ENCODE peak calls at places on chromosomes 12 and 14, in eight cellular contexts. L is GM06990, X is NCI-H524, Y is EL, U is Calu3, Q is pons, C is body of pancreas, E is NCI-H1930. W is an unnamed sample.

GRCh38 chr12:81095470-81096232 is 17.8 kb downstream of the ACSS3 start:
- DNase-seq in L (no peak), X (no peak), Y (peak; percentile 27), U (no peak), Q (peak; percentile 14), C (no peak), E (no peak), W (no peak)

GRCh38 chr12:50925342-50925651 is 27.0 kb upstream of the HIGD1C start:
- DNase-seq in L (no peak), X (no peak), Y (no peak), U (no peak), Q (no peak), C (no peak), E (no peak), W (no peak)

GRCh38 chr12:127429556-127429955 is 837.4 kb upstream of the TMEM132C start:
- DNase-seq in L (no peak), X (no peak), Y (no peak), U (no peak), Q (no peak), C (no peak), E (no peak), W (no peak)

GRCh38 chr14:99412122-99413061 is 68.3 kb downstream of the SETD3 start:
- DNase-seq in L (no peak), X (no peak), Y (no peak), U (peak; percentile 22), Q (no peak), C (no peak), E (no peak), W (no peak)

GRCh38 chr14:97707603-97708002 is 910.4 kb downstream of the VRK1 start:
- DNase-seq in L (peak; percentile 50), X (peak; percentile 67), Y (no peak), U (no peak), Q (no peak), C (no peak), E (no peak), W (no peak)

GRCh38 chr12:12927211-12928079 is 24.5 kb downstream of the GPRC5D start:
- DNase-seq in L (no peak), X (peak; percentile 68), Y (no peak), U (peak; percentile 93), Q (no peak), C (peak; percentile 96), E (peak; percentile 90), W (peak; percentile 66)

GRCh38 chr12:119826661-119827435 is 50.3 kb downstream of the CIT start:
- DNase-seq in L (no peak), X (no peak), Y (no peak), U (no peak), Q (no peak), C (no peak), E (no peak), W (no peak)

GRCh38 chr12:116693259-116694227 is 44.3 kb downstream of the SPRING1 start:
- DNase-seq in L (no peak), X (peak; percentile 37), Y (no peak), U (no peak), Q (no peak), C (peak; percentile 35), E (no peak), W (no peak)

GRCh38 chr12:52224154-52224553 is 8.9 kb upstream of the KRT7 start:
- DNase-seq in L (no peak), X (no peak), Y (peak; percentile 49), U (no peak), Q (no peak), C (no peak), E (no peak), W (no peak)

GRCh38 chr12:67151891-67152290 is 117.3 kb upstream of the CAND1 start:
- DNase-seq in L (no peak), X (no peak), Y (no peak), U (no peak), Q (no peak), C (no peak), E (no peak), W (no peak)

GRCh38 chr14:76715102-76715926 is 46.0 kb upstream of the VASH1 start:
- DNase-seq in L (no peak), X (peak; percentile 99), Y (no peak), U (no peak), Q (no peak), C (no peak), E (no peak), W (no peak)

GRCh38 chr12:69501154-69501895 is 31.1 kb downstream of the FRS2 start:
- DNase-seq in L (no peak), X (no peak), Y (peak; percentile 59), U (no peak), Q (no peak), C (no peak), E (no peak), W (no peak)

GRCh38 chr14:28651148-28651547 is 115.4 kb upstream of the FOXG1 start:
- DNase-seq in L (no peak), X (no peak), Y (peak; percentile 8), U (no peak), Q (no peak), C (no peak), E (no peak), W (no peak)

GRCh38 chr12:79563021-79563739 is 127.6 kb downstream of the PAWR start:
- DNase-seq in L (no peak), X (no peak), Y (no peak), U (no peak), Q (no peak), C (no peak), E (no peak), W (no peak)

GRCh38 chr14:94439453-94440057 is 13.0 kb downstream of the SERPINA11 start:
- DNase-seq in L (no peak), X (no peak), Y (no peak), U (no peak), Q (no peak), C (no peak), E (no peak), W (no peak)

GRCh38 chr12:120406553-120406952 is 31.4 kb upstream of the COX6A1 start:
- DNase-seq in L (no peak), X (no peak), Y (no peak), U (no peak), Q (no peak), C (no peak), E (no peak), W (no peak)

GRCh38 chr14:102094101-102094500 is 7.3 kb upstream of the HSP90AA1 start:
- DNase-seq in L (no peak), X (no peak), Y (no peak), U (no peak), Q (no peak), C (no peak), E (no peak), W (no peak)

W was measured in neural crest cell.